ENCODE peak calls at places on chromosomes 7 and 10, in five cellular contexts. X, V, P, O and Y are unnamed samples. For H3K4me1, the result is how much of the 10 kb centered on the place peaks cover.

GRCh38 chr10:100727808-100728207 is 17.6 kb upstream of the PAX2 start:
- DNase-seq in O (no peak), X (no peak), V (no peak), P (no peak), Y (no peak)

GRCh38 chr10:102394079-102394800 is 1.3 kb upstream of the NFKB2 start:
- DNase-seq in O (peak), V (peak), X (peak), P (peak), Y (peak)

GRCh38 chr7:33065981-33066380 is 3.4 kb upstream of the NT5C3A start:
- DNase-seq in X (no peak), V (no peak), P (no peak), O (no peak), Y (no peak)

GRCh38 chr10:133411523-133412380 is 12.7 kb downstream of the SPRN start:
- DNase-seq in P (no peak), V (no peak), X (no peak), O (no peak), Y (no peak)

GRCh38 chr7:24419070-24419469 is 135.1 kb downstream of the NPY start:
- DNase-seq in X (no peak), V (peak), P (no peak), O (no peak), Y (no peak)

GRCh38 chr10:72292223-72292691 is 18.5 kb downstream of the DDIT4 start:
- DNase-seq in X (no peak), V (peak), O (no peak), P (peak), Y (no peak)

GRCh38 chr7:157278167-157278790 is 58.5 kb upstream of the DNAJB6 start:
- DNase-seq in O (no peak), P (no peak), V (no peak), X (no peak), Y (no peak)

GRCh38 chr10:32961892-32962369 is 3.9 kb upstream of the ITGB1 start:
- DNase-seq in P (no peak), O (no peak), V (peak), X (no peak), Y (no peak)

GRCh38 chr10:93657757-93658156 is 44.6 kb downstream of the FRA10AC1 start:
- DNase-seq in V (no peak), X (no peak), O (no peak), P (no peak), Y (no peak)

GRCh38 chr7:77627307-77627671 is 69.0 kb upstream of the RSBN1L start:
- DNase-seq in X (no peak), O (no peak), V (no peak), P (no peak), Y (no peak)

GRCh38 chr10:86657011-86657395 is 2.7 kb downstream of the OPN4 start:
- DNase-seq in X (no peak), P (no peak), V (no peak), O (no peak), Y (no peak)

GRCh38 chr10:67788028-67788886 is 49.7 kb downstream of the DNAJC12 start:
- DNase-seq in V (peak), P (peak), O (peak), X (peak), Y (peak)

GRCh38 chr7:105244594-105244993 is 144.1 kb downstream of the SRPK2 start:
- DNase-seq in P (no peak), V (no peak), O (peak), X (peak), Y (peak)

GRCh38 chr7:94440460-94441039 is 45.9 kb downstream of the COL1A2 start:
- DNase-seq in V (no peak), X (no peak), O (no peak), P (peak), Y (no peak)

GRCh38 chr10:115941247-115941840 is 331.7 kb downstream of the GFRA1 start:
- DNase-seq in P (no peak), V (no peak), O (no peak), X (no peak), Y (no peak)

GRCh38 chr10:69043931-69044531 is 43.9 kb upstream of the SRGN start:
- DNase-seq in X (no peak), P (no peak), V (no peak), O (no peak), Y (no peak)

GRCh38 chr7:23467731-23468720 is 2.3 kb downstream of the IGF2BP3 start:
- DNase-seq in V (peak), X (no peak), P (no peak), O (no peak), Y (no peak)

GRCh38 chr7:398888-399287 is 108.9 kb downstream of the FOXL3 start:
- DNase-seq in O (no peak), X (no peak), P (no peak), V (no peak), Y (no peak)

GRCh38 chr7:79240413-79240812 is 213.1 kb downstream of the MAGI2 start:
- DNase-seq in V (no peak), P (no peak), X (no peak), O (no peak), Y (no peak)

GRCh38 chr10:59830601-59831259 is 75.6 kb downstream of the CCDC6 start:
- DNase-seq in V (peak), P (peak), X (peak), O (peak), Y (peak)

GRCh38 chr10:112365451-112365850 is 8.5 kb upstream of the ACSL5 start:
- DNase-seq in X (no peak), O (no peak), P (no peak), V (no peak), Y (no peak)

DNA sequence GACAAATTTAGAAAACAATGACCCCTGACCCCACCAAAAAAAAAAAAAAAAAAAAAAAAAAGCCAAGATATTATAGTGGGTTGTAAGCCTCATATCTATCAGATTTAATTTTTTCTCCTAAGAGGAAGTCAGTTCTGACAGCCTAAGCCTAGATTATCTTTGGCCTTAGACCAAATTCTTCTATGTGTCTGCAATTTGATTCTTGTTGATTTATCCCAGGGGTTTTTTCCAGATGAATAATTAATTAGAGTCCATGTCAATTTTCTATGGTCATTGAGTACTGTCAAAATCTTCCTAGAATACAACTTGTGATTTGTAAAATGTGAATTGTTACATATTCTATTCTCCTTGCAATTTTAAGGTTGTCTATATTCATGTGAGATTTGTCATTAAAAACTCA is 151.6 kb upstream of the CACNA2D1 start:
- DNase-seq in P (no peak), V (no peak), X (no peak), O (no peak), Y (no peak)
- H3K27ac ChIP-seq in P (no peak), V (no peak), X (no peak), O (no peak), Y (no peak)

DNA sequence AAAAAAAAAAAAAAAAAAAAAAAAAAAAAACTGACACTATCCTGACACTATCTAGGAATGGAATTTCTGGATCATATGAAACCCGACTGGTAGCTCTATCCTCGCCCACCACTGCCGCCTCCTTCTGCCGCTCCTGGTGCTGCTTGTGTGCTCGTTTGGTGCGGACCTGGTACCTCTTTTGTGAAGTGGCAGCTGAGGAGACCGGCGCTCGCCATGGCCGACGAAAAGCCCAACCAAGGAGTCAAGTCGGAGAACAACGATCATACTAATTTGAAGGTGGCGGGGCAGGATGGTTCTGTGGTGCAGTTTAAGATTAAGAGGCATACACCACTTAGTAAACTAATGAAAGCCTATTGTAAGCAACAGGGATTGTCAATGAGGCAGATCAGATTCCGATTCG is 130.6 kb downstream of the SEPTIN14 start:
- DNase-seq in O (no peak), P (no peak), V (no peak), X (no peak), Y (no peak)
- H3K4me1 ChIP-seq in O (under half), P (under half), V (under half), X (under half), Y (under half)

GRCh38 chr10:13991353-13991752 is 339.4 kb downstream of the FRMD4A start:
- DNase-seq in O (no peak), X (no peak), V (no peak), P (no peak), Y (no peak)
- TF ChIP-seq CTCF in O (no peak), X (no peak), V (no peak), P (no peak), Y (no peak)

GRCh38 chr7:121582258-121582657 is 186.2 kb upstream of the FAM3C start:
- DNase-seq in O (no peak), X (no peak), V (no peak), P (no peak), Y (no peak)
- H3K27ac ChIP-seq in O (no peak), X (no peak), V (no peak), P (no peak), Y (no peak)

GRCh38 chr10:80581469-80581835 is 43.8 kb downstream of the SH2D4B start:
- DNase-seq in P (peak), X (no peak), O (no peak), V (no peak), Y (no peak)

GRCh38 chr10:80583681-80584080 is 46.0 kb downstream of the SH2D4B start:
- DNase-seq in X (no peak), P (peak), O (no peak), V (no peak), Y (no peak)

GRCh38 chr10:80579849-80580645 is 42.3 kb downstream of the SH2D4B start:
- DNase-seq in X (no peak), P (peak), V (no peak), O (no peak), Y (no peak)

GRCh38 chr10:80580811-80581468 is 43.2 kb downstream of the SH2D4B start:
- DNase-seq in X (no peak), V (no peak), P (peak), O (no peak), Y (no peak)

GRCh38 chr10:80582561-80582960 is 44.9 kb downstream of the SH2D4B start:
- DNase-seq in V (no peak), X (no peak), P (peak), O (no peak), Y (no peak)
- H3K4me1 ChIP-seq in V (under half), X (under half), P (under half), O (under half), Y (under half)

DNA sequence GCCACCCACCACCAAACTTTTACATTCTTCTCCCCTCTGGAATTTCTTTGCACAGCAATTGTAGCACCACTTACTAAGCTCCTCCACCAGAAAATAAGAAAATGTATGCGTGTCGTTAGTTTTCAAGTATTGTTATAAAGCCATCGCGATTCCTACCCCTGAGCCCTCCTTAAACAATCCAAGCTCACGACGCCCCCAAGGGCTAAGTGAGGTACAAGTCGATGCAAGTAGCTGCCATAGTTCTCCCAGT is 1.3 kb downstream of the FRAT2 start:
- DNase-seq in X (no peak), O (no peak), P (peak), V (no peak), Y (no peak)
- TF ChIP-seq CTCF in X (no peak), O (no peak), P (no peak), V (no peak), Y (no peak)